ENCODE peak calls at places on chromosome 19, in six cellular contexts. V is ascending aorta; W is pancreas; J is fibroblast of the aortic adventitia; R is HCT116; B is CD8-positive, alpha-beta T cell. H is an unnamed sample.

GRCh38 chr19:30593358-30593757 is 221.2 kb downstream of the ZNF536 start:
- DNase-seq in R (no peak), J (no peak), W (no peak), B (no peak), V (peak), H (no peak)

GRCh38 chr19:54154603-54155345 is 4.7 kb downstream of the LENG1 start:
- DNase-seq in B (no peak), W (no peak), J (no peak), R (no peak), V (no peak), H (no peak)

GRCh38 chr19:13164370-13165090 is 14.3 kb downstream of the IER2 start:
- DNase-seq in V (peak), B (no peak), R (no peak), J (peak), W (no peak), H (peak)

GRCh38 chr19:10744848-10745293 is 27.0 kb downstream of the DNM2 start:
- DNase-seq in W (no peak), B (no peak), J (no peak), R (no peak), V (no peak), H (no peak)

GRCh38 chr19:38867176-38867780 is 10.8 kb downstream of the RINL start:
- DNase-seq in W (no peak), J (no peak), R (no peak), V (no peak), B (no peak), H (no peak)

GRCh38 chr19:37930416-37930815 is 23.4 kb downstream of the SIPA1L3 start:
- DNase-seq in J (peak), V (no peak), W (no peak), B (no peak), R (no peak), H (no peak)

GRCh38 chr19:13076787-13077186 is 25.9 kb downstream of the LYL1 start:
- DNase-seq in R (no peak), V (no peak), J (no peak), B (no peak), W (no peak), H (no peak)

GRCh38 chr19:48879025-48879572 is 6.9 kb downstream of the PPP1R15A start:
- DNase-seq in W (no peak), B (no peak), V (no peak), R (no peak), J (no peak), H (no peak)

GRCh38 chr19:15315101-15315500 is 17.2 kb downstream of the BRD4 start:
- DNase-seq in V (no peak), R (no peak), J (no peak), W (no peak), B (no peak), H (no peak)

GRCh38 chr19:12885749-12886706 is 973 bp downstream of the KLF1 start:
- DNase-seq in W (no peak), B (no peak), R (no peak), J (no peak), V (no peak), H (no peak)

GRCh38 chr19:20422616-20423205 is 142.9 kb downstream of the ZNF737 start:
- DNase-seq in R (no peak), V (no peak), B (no peak), W (no peak), J (no peak), H (no peak)

GRCh38 chr19:15268192-15268927 is 36.1 kb upstream of the EPHX3 start:
- DNase-seq in B (no peak), V (no peak), W (peak), R (no peak), J (no peak), H (no peak)

GRCh38 chr19:43684326-43684725 is 14.4 kb upstream of the PLAUR start:
- DNase-seq in V (no peak), B (no peak), W (no peak), R (no peak), J (no peak), H (no peak)

GRCh38 chr19:6086081-6086858 is 24.0 kb downstream of the RFX2 start:
- DNase-seq in R (no peak), W (no peak), J (peak), B (no peak), V (no peak), H (no peak)

GRCh38 chr19:56162258-56162657 is 13.6 kb upstream of the GALP start:
- DNase-seq in V (no peak), B (no peak), J (no peak), W (no peak), R (no peak), H (no peak)

GRCh38 chr19:3073159-3073563 is 10.9 kb upstream of the TLE5 start:
- DNase-seq in J (peak), R (peak), V (no peak), B (no peak), W (no peak), H (no peak)

GRCh38 chr19:54523403-54523802 is 20.8 kb downstream of the LAIR2 start:
- DNase-seq in R (no peak), B (no peak), V (no peak), J (no peak), W (no peak), H (no peak)

GRCh38 chr19:12994701-12995595 is at the start of gene NFIX:
- DNase-seq in V (peak), B (no peak), J (peak), W (peak), R (no peak), H (no peak)

GRCh38 chr19:58399903-58400637 is 4.6 kb downstream of the RNF225 start:
- DNase-seq in B (no peak), J (no peak), V (no peak), R (no peak), W (no peak), H (no peak)

GRCh38 chr19:19106061-19106551 is 32.2 kb downstream of the TMEM161A start:
- DNase-seq in R (no peak), W (no peak), B (no peak), J (no peak), V (no peak), H (no peak)

GRCh38 chr19:3479177-3479818 is 1.0 kb downstream of the SMIM24 start:
- DNase-seq in B (peak), J (no peak), V (no peak), W (no peak), R (peak), H (no peak)

GRCh38 chr19:39154626-39155100 is 29.1 kb downstream of the PAK4 start:
- DNase-seq in V (no peak), W (peak), J (no peak), B (no peak), R (peak), H (no peak)

GRCh38 chr19:49553451-49554271 is 25.9 kb downstream of the RCN3 start:
- DNase-seq in R (no peak), V (no peak), J (peak), B (no peak), W (no peak), H (no peak)

GRCh38 chr19:15684828-15685227 is 11.9 kb downstream of the CYP4F12 start:
- DNase-seq in B (no peak), J (no peak), W (no peak), V (no peak), R (no peak), H (no peak)

GRCh38 chr19:37699057-37699456 is 20.5 kb downstream of the ZNF607 start:
- DNase-seq in V (no peak), B (no peak), W (no peak), J (no peak), R (no peak), H (no peak)

GRCh38 chr19:46495789-46496099 is at the start of gene PNMA8B:
- DNase-seq in R (no peak), B (no peak), V (no peak), W (peak), J (peak), H (peak)

GRCh38 chr19:49676136-49676689 is 858 bp upstream of the PRMT1 start:
- DNase-seq in J (peak), B (no peak), W (no peak), R (peak), V (peak), H (no peak)

GRCh38 chr19:38304866-38305429 is 897 bp downstream of the C19orf33 start:
- DNase-seq in J (no peak), R (peak), B (no peak), W (peak), V (no peak), H (no peak)

GRCh38 chr19:15397236-15397635 is 17.6 kb upstream of the AKAP8 start:
- DNase-seq in J (no peak), W (no peak), V (no peak), B (no peak), R (no peak), H (no peak)

GRCh38 chr19:29477831-29478577 is 47.8 kb upstream of the VSTM2B start:
- DNase-seq in B (no peak), J (no peak), V (no peak), W (peak), R (no peak), H (no peak)

GRCh38 chr19:55257461-55258411 is 1.1 kb downstream of the PPP6R1 start:
- DNase-seq in R (no peak), W (no peak), J (peak), V (no peak), B (no peak), H (no peak)

GRCh38 chr19:29019403-29019802 is 193.5 kb downstream of the UQCRFS1 start:
- DNase-seq in B (no peak), W (no peak), J (no peak), R (no peak), V (no peak), H (no peak)

GRCh38 chr19:55672418-55672817 is 2.6 kb upstream of the EPN1 start:
- DNase-seq in W (no peak), B (no peak), J (peak), V (no peak), R (no peak), H (no peak)

GRCh38 chr19:17835182-17836006 is 12.4 kb downstream of the JAK3 start:
- DNase-seq in J (no peak), B (no peak), R (no peak), W (no peak), V (no peak), H (no peak)

GRCh38 chr19:42081584-42082258 is 5.8 kb downstream of the ZNF574 start:
- DNase-seq in W (no peak), J (peak), B (no peak), R (no peak), V (no peak), H (no peak)

GRCh38 chr19:37907735-37908066 is 693 bp downstream of the SIPA1L3 start:
- DNase-seq in J (no peak), W (no peak), B (no peak), V (no peak), R (no peak), H (no peak)

GRCh38 chr19:32676186-32676894 is 692 bp downstream of the RGS9BP start:
- DNase-seq in B (no peak), V (no peak), J (no peak), R (no peak), W (peak), H (no peak)

GRCh38 chr19:45475537-45476348 is 7.9 kb downstream of the FOSB start:
- DNase-seq in J (no peak), V (no peak), R (no peak), B (peak), W (no peak), H (no peak)

GRCh38 chr19:45476349-45476717 is 8.5 kb downstream of the FOSB start:
- DNase-seq in V (no peak), B (no peak), J (no peak), R (no peak), W (no peak), H (no peak)

GRCh38 chr19:45478454-45479238 is 10.8 kb downstream of the FOSB start:
- DNase-seq in R (peak), V (peak), B (peak), J (peak), W (peak), H (peak)

GRCh38 chr19:45477216-45477615 is 9.4 kb downstream of the FOSB start:
- DNase-seq in R (no peak), J (no peak), V (no peak), B (no peak), W (no peak), H (no peak)

DNA sequence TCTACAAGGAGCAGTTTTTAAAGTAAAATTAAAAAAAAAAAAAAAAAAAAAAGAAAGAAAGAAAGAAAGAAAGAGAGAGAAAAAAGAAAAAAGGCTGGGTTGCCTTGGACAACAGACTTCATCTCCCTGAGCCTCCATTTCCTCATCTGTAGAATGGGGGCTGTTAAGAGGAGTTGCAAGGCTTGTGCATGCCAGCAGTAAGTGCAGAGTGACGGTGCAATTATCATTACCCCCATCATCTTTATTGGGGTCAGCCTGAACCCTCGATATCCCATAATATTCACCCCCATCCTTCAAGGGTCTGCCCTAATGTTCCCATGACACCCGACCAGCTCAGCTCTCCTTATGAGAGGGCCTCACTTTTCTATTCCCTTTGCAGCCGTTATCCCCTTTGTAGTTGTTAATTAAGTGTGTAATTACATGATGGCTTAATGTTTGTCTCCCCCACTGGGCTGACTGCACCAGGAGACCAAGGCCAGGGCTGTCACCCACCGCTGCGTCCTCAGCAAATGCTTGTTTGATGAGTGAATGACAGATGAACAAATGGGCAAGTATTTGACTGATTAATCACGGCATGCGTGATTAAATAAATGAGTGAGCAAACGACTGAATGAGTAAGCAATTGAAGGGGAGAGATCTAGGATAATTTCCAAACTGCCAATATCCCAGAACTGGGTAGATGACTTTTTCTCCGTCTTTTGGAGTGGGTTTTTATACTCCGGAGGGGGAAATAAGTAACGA is 10.1 kb downstream of the FOSB start:
- DNase-seq in R (no peak), V (no peak), J (no peak), B (peak), W (no peak), H (no peak)
- TF ChIP-seq CTCF in R (no peak), V (no peak), J (no peak), B (no peak), W (no peak), H (no peak)

GRCh38 chr19:40191836-40192646 is 815 bp downstream of the MAP3K10 start:
- DNase-seq in R (no peak), B (no peak), W (peak), V (no peak), J (peak), H (no peak)
- TF ChIP-seq CTCF in R (no peak), B (no peak), W (no peak), V (peak), J (no peak), H (no peak)

GRCh38 chr19:4556574-4557185 is 2.8 kb downstream of the SEMA6B start:
- DNase-seq in W (no peak), J (no peak), V (no peak), B (no peak), R (peak), H (no peak)

GRCh38 chr19:4555657-4556561 is 3.6 kb downstream of the SEMA6B start:
- DNase-seq in J (no peak), W (no peak), B (no peak), R (peak), V (no peak), H (no peak)

GRCh38 chr19:4557971-4558941 is 1.2 kb downstream of the SEMA6B start:
- DNase-seq in R (no peak), W (peak), J (no peak), V (no peak), B (no peak), H (peak)

GRCh38 chr19:4559569-4559968 is at the start of gene SEMA6B:
- DNase-seq in R (no peak), W (no peak), V (peak), B (no peak), J (no peak), H (no peak)

GRCh38 chr19:4557186-4557970 is 2.1 kb downstream of the SEMA6B start:
- DNase-seq in W (no peak), B (no peak), V (no peak), R (no peak), J (no peak), H (peak)
- TF ChIP-seq CTCF in W (no peak), B (no peak), V (no peak), R (peak), J (no peak), H (no peak)

DNA sequence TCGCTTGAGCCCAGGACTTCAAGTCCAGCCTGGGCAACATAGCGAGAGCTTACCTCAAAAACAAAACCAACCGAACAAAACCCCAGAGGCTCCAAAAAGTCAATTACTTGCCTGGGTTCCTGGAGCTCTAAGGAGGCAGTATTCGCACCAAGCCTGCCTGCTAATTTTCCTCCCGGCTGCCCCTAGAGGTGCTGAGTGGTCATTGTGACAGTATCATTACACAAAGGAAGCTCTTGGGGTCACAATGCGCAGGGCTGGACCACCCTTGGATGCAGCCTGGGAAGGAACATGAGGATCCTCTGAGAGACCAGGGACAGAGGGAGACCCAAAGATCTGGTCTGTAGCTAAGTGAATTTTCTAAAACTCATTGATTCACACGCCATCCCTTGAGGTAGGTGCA is 8.5 kb upstream of the PEX11G start:
- DNase-seq in J (no peak), R (no peak), V (no peak), W (no peak), B (no peak), H (no peak)
- TF ChIP-seq CTCF in J (peak), R (peak), V (peak), W (no peak), B (peak), H (peak)

GRCh38 chr19:1809663-1810062 is 2.4 kb downstream of the ATP8B3 start:
- DNase-seq in R (no peak), J (no peak), B (no peak), V (no peak), W (no peak), H (no peak)
- TF ChIP-seq CTCF in R (peak), J (no peak), B (no peak), V (no peak), W (no peak), H (no peak)

GRCh38 chr19:35905178-35905727 is 2.8 kb downstream of the TYROBP start:
- DNase-seq in B (no peak), W (no peak), R (no peak), J (no peak), V (no peak), H (no peak)
- TF ChIP-seq CTCF in B (no peak), W (no peak), R (no peak), J (no peak), V (no peak), H (no peak)